ENCODE peak calls at places on chromosomes 6 and 20, in seven cellular contexts. R is IMR-90, H is heart right ventricle, V is cardiac muscle cell, M is stomach, Z is psoas muscle, W is astrocyte of the spinal cord. Q is an unnamed sample.

GRCh38 chr6:1535295-1535694 is 74.4 kb upstream of the FOXC1 start:
- DNase-seq in V (no peak), H (no peak), Z (no peak), W (no peak), M (no peak), R (no peak), Q (no peak)

GRCh38 chr6:40274058-40274457 is 313.1 kb downstream of the LRFN2 start:
- DNase-seq in R (no peak), W (no peak), H (no peak), M (no peak), V (no peak), Z (no peak), Q (no peak)

GRCh38 chr20:23047738-23048214 is 1.7 kb downstream of the THBD start:
- DNase-seq in H (peak), R (no peak), M (peak), V (no peak), Z (peak), W (no peak), Q (no peak)

GRCh38 chr6:5086294-5086890 is 1.3 kb downstream of the PPP1R3G start:
- DNase-seq in V (no peak), H (no peak), W (no peak), R (no peak), Z (peak), M (no peak), Q (no peak)

GRCh38 chr6:99589290-99589672 is 17.4 kb upstream of the PRDM13 start:
- DNase-seq in R (no peak), Z (no peak), H (no peak), M (no peak), V (no peak), W (no peak), Q (no peak)

GRCh38 chr6:7673063-7673536 is 52.8 kb upstream of the BMP6 start:
- DNase-seq in W (peak), R (peak), H (peak), Z (peak), V (peak), M (peak), Q (peak)

GRCh38 chr6:157223021-157223430 is 100.3 kb downstream of the TMEM242 start:
- DNase-seq in H (no peak), V (no peak), R (no peak), Z (no peak), W (no peak), M (no peak), Q (no peak)

GRCh38 chr6:75611702-75612375 is 10.2 kb downstream of the SENP6 start:
- DNase-seq in W (no peak), R (peak), M (no peak), H (no peak), V (no peak), Z (no peak), Q (no peak)

GRCh38 chr20:64114356-64114971 is 7.1 kb upstream of the NPBWR2 start:
- DNase-seq in R (no peak), W (no peak), V (no peak), H (no peak), M (peak), Z (peak), Q (no peak)

GRCh38 chr6:10297825-10298224 is 117.0 kb downstream of the TFAP2A start:
- DNase-seq in H (no peak), M (no peak), R (peak), Z (no peak), W (no peak), V (no peak), Q (no peak)

GRCh38 chr6:167824591-167825041 is 2.1 kb upstream of the AFDN start:
- DNase-seq in M (no peak), Z (no peak), H (no peak), W (peak), R (peak), V (no peak), Q (no peak)

GRCh38 chr6:63904844-63905243 is 269.2 kb downstream of the PHF3 start:
- DNase-seq in V (no peak), M (no peak), R (peak), H (no peak), Z (no peak), W (peak), Q (no peak)

GRCh38 chr6:113786168-113786567 is 71.0 kb upstream of the MARCKS start:
- DNase-seq in R (no peak), M (no peak), V (no peak), H (no peak), Z (no peak), W (no peak), Q (no peak)

GRCh38 chr6:43274916-43275597 is 23.0 kb upstream of the SLC22A7 start:
- DNase-seq in V (no peak), M (peak), Z (no peak), R (no peak), W (no peak), H (no peak), Q (no peak)

GRCh38 chr20:63457737-63458136 is 14.7 kb downstream of the KCNQ2 start:
- DNase-seq in H (peak), W (no peak), M (peak), R (no peak), V (no peak), Z (no peak), Q (no peak)

GRCh38 chr20:33707668-33708067 is 12.4 kb downstream of the PXMP4 start:
- DNase-seq in Z (no peak), V (no peak), R (no peak), W (no peak), H (no peak), M (no peak), Q (no peak)

GRCh38 chr20:3047486-3048419 is 1.9 kb downstream of the MRPS26 start:
- DNase-seq in H (no peak), M (no peak), Z (no peak), R (no peak), W (no peak), V (no peak), Q (no peak)

GRCh38 chr6:14263881-14264424 is 146.4 kb downstream of the CD83 start:
- DNase-seq in V (no peak), Z (no peak), H (no peak), M (no peak), W (no peak), R (no peak), Q (no peak)

GRCh38 chr6:3005874-3006273 is 6.2 kb downstream of the NQO2 start:
- DNase-seq in W (no peak), V (no peak), M (no peak), Z (no peak), R (no peak), H (no peak), Q (no peak)

GRCh38 chr6:80638222-80639055 is 532.0 kb downstream of the BCKDHB start:
- DNase-seq in Z (no peak), H (peak), V (peak), M (peak), R (peak), W (peak), Q (no peak)

GRCh38 chr6:168441434-168442391 is 729 bp downstream of the SMOC2 start:
- DNase-seq in M (no peak), V (peak), H (no peak), W (no peak), Z (no peak), R (no peak), Q (no peak)

GRCh38 chr6:114342086-114342825 is 567 bp downstream of the HS3ST5 start:
- DNase-seq in W (no peak), Z (peak), M (no peak), R (no peak), H (no peak), V (peak), Q (peak)

GRCh38 chr6:99416226-99416625 is 8.9 kb downstream of the PNISR start:
- DNase-seq in M (no peak), R (peak), V (no peak), W (no peak), H (no peak), Z (no peak), Q (no peak)

GRCh38 chr20:10129749-10130148 is 88.9 kb upstream of the SNAP25 start:
- DNase-seq in V (no peak), R (no peak), Z (no peak), W (no peak), H (no peak), M (no peak), Q (no peak)

GRCh38 chr20:21498646-21499045 is 15.2 kb downstream of the NKX2-2 start:
- DNase-seq in W (no peak), V (no peak), R (no peak), M (no peak), H (no peak), Z (no peak), Q (no peak)

GRCh38 chr20:57835462-57836455 is 125.9 kb upstream of the PMEPA1 start:
- DNase-seq in Z (no peak), H (no peak), W (no peak), R (no peak), V (no peak), M (no peak), Q (peak)

GRCh38 chr6:147161974-147162495 is 42.2 kb upstream of the STXBP5 start:
- DNase-seq in R (peak), W (peak), V (no peak), M (no peak), H (no peak), Z (no peak), Q (no peak)

GRCh38 chr6:44478591-44479254 is 91.2 kb downstream of the CDC5L start:
- DNase-seq in M (no peak), V (no peak), R (no peak), W (no peak), H (no peak), Z (no peak), Q (no peak)

GRCh38 chr6:82363368-82364086 is at the start of gene TPBG:
- DNase-seq in V (peak), H (peak), Z (peak), M (peak), W (peak), R (peak), Q (peak)

GRCh38 chr6:118896339-118897136 is 2.6 kb downstream of the ASF1A start:
- DNase-seq in M (no peak), W (peak), R (peak), V (peak), Z (no peak), H (no peak), Q (no peak)

GRCh38 chr6:108839068-108839467 is 9.2 kb upstream of the ARMC2 start:
- DNase-seq in V (no peak), Z (no peak), W (no peak), H (no peak), M (no peak), R (no peak), Q (peak)

GRCh38 chr6:74715362-74716068 is 490.3 kb downstream of the COL12A1 start:
- DNase-seq in W (peak), Z (no peak), M (no peak), R (peak), H (no peak), V (no peak), Q (no peak)

DNA sequence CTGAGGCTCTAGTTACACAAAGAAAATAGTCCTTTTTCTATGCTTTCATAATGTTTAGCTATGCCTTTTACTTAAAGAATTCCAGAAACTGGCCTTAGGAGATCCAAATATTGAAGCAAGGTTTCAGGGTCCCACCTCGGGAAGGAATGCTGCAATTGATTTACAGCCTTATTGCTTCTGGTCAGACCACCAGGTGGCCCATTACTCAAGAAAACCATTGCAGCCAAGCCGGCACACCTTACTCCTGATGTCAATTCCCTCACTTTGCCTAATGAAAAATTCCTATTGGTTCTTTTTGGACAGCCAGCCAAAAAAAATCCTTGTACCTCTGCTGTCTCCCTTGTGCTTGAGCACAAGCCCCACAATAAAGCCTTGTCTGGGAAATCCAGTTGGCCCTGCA is 173.9 kb downstream of the LMBRD1 start:
- DNase-seq in M (no peak), W (no peak), Z (no peak), H (no peak), V (no peak), R (no peak), Q (no peak)
- TF ChIP-seq CTCF in M (no peak), W (no peak), Z (no peak), H (no peak), V (no peak), R (no peak), Q (no peak)

GRCh38 chr20:48451401-48451800 is 376.4 kb downstream of the PREX1 start:
- DNase-seq in W (no peak), Z (no peak), H (no peak), V (no peak), M (no peak), R (no peak), Q (no peak)
- TF ChIP-seq CTCF in W (no peak), Z (no peak), H (no peak), V (no peak), M (no peak), R (no peak), Q (peak)

GRCh38 chr6:161265554-161265953 is 8.3 kb downstream of the AGPAT4 start:
- DNase-seq in R (no peak), M (no peak), Z (no peak), H (no peak), W (no peak), V (no peak), Q (no peak)

GRCh38 chr6:161266866-161267265 is 7.0 kb downstream of the AGPAT4 start:
- DNase-seq in W (no peak), V (no peak), Z (no peak), M (no peak), R (no peak), H (no peak), Q (no peak)

GRCh38 chr6:161264181-161264580 is 9.7 kb downstream of the AGPAT4 start:
- DNase-seq in V (no peak), Z (no peak), W (no peak), R (no peak), H (no peak), M (no peak), Q (no peak)

GRCh38 chr6:161268526-161269210 is 5.2 kb downstream of the AGPAT4 start:
- DNase-seq in Z (no peak), H (no peak), R (no peak), V (no peak), W (no peak), M (no peak), Q (no peak)

GRCh38 chr6:161265975-161266374 is 7.9 kb downstream of the AGPAT4 start:
- DNase-seq in Z (no peak), M (no peak), V (no peak), H (no peak), R (no peak), W (no peak), Q (no peak)
- TF ChIP-seq CTCF in Z (no peak), M (no peak), V (no peak), H (no peak), R (no peak), W (no peak), Q (no peak)

DNA sequence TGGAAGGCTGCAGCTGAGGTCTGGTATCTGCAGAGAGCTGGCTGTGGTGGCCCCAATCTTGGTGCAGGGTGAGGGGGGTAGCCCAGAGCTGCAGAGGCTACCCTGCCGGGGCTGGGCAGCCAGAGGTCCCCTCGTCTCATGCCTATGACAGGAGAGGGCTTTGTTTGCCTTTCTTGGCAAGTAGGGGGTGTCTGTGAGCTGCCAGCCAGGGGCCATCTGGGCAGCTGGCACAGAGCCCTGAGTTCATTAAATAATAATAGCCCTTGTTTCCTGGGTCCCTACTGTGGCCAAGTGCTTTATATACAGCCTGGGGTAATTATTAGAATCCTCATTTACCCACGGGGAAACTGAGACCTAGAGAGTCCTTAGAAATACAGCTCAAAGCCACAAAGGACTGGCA is 66.6 kb downstream of the EZR start:
- DNase-seq in H (peak), W (no peak), M (peak), Z (no peak), V (no peak), R (no peak), Q (peak)
- TF ChIP-seq CTCF in H (no peak), W (peak), M (no peak), Z (no peak), V (peak), R (no peak), Q (peak)

GRCh38 chr6:115643762-115644161 is 416.9 kb downstream of the FRK start:
- DNase-seq in W (peak), M (no peak), V (no peak), H (no peak), Z (no peak), R (peak), Q (no peak)
- TF ChIP-seq CTCF in W (peak), M (no peak), V (peak), H (no peak), Z (no peak), R (peak), Q (no peak)

GRCh38 chr6:163711615-163712568 is 297.4 kb downstream of the QKI start:
- DNase-seq in V (no peak), M (no peak), Z (peak), H (peak), R (no peak), W (no peak), Q (no peak)
- TF ChIP-seq CTCF in V (no peak), M (no peak), Z (peak), H (peak), R (no peak), W (no peak), Q (peak)

DNA sequence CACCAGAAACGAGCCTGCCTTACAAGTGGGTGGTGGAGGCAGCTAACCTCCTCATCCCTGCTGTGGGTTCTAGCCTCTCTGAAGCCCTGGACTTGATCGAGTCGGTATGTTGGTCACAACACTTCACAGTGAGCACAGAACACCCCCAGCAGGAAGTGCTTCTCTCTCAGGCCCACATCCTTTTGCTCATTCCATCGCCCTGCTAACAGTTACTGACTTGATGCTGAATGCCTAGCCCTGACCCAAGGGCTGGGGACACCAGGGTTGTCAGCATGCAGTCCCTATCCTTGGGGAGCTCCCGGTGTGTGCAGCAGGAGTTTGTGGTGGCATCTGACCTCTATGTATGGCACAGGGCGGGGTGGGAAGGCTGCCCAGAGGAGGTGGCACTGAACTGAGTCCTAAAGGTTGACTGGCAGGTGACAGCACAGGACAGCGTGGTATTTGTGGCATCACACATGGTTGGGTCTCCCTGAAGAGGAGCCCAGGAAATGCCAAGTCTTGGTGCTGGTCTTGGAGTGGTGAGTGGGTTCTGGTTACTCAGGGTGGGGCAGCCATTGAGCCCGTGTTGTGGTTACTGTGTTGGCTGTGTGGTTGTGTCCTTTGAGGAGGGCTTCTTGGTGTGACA is 26.7 kb downstream of the GTSF1L start:
- DNase-seq in V (no peak), W (no peak), R (no peak), H (no peak), Z (no peak), M (no peak), Q (no peak)
- TF ChIP-seq CTCF in V (no peak), W (no peak), R (no peak), H (no peak), Z (no peak), M (no peak), Q (no peak)